ENCODE peak calls at places on chromosomes 3 and 15, in nine cellular contexts. V, W, D, N, C, P, T, O and M are unnamed samples.

GRCh38 chr15:33934396-33934795 is 33.9 kb upstream of the CHRM5 start:
- DNase-seq in V (no peak), W (no peak), D (no peak), N (no peak), C (no peak), P (no peak), T (no peak), O (no peak), M (no peak)

GRCh38 chr3:185253645-185254410 is at the start of gene EHHADH:
- DNase-seq in V (peak; percentile 94), W (peak; percentile 23), D (no peak), N (peak; percentile 61), C (peak; percentile 82), P (peak; percentile 93), T (peak; percentile 84), O (peak; percentile 85), M (peak; percentile 87)

GRCh38 chr3:30256474-30256873 is 349.9 kb upstream of the TGFBR2 start:
- DNase-seq in V (no peak), W (no peak), D (no peak), N (no peak), C (no peak), P (no peak), T (no peak), O (no peak), M (no peak)

GRCh38 chr3:30073622-30074021 is 532.8 kb upstream of the TGFBR2 start:
- DNase-seq in V (no peak), W (peak; percentile 4), D (no peak), N (no peak), C (no peak), P (no peak), T (no peak), O (peak; percentile 54), M (no peak)

GRCh38 chr3:27479816-27480543 is 4.2 kb downstream of the SLC4A7 start:
- DNase-seq in V (no peak), W (no peak), D (no peak), N (no peak), C (no peak), P (peak; percentile 26), T (no peak), O (no peak), M (no peak)

GRCh38 chr3:732326-732928 is 360.4 kb upstream of the CNTN6 start:
- DNase-seq in V (no peak), W (no peak), D (no peak), N (no peak), C (no peak), P (no peak), T (no peak), O (no peak), M (no peak)

GRCh38 chr3:195849322-195850074 is 37.8 kb upstream of the MUC4 start:
- DNase-seq in V (peak; percentile 94), W (no peak), D (no peak), N (no peak), C (no peak), P (no peak), T (no peak), O (no peak), M (no peak)

GRCh38 chr3:138332472-138333073 is 2.9 kb upstream of the NME9 start:
- DNase-seq in V (no peak), W (peak; percentile 39), D (no peak), N (peak; percentile 42), C (peak; percentile 32), P (peak; percentile 26), T (no peak), O (no peak), M (no peak)

GRCh38 chr15:90610220-90610619 is 80.5 kb downstream of the CRTC3 start:
- DNase-seq in V (no peak), W (no peak), D (no peak), N (no peak), C (no peak), P (no peak), T (no peak), O (no peak), M (no peak)

GRCh38 chr3:51962854-51963530 is 4.3 kb downstream of the PCBP4 start:
- DNase-seq in V (no peak), W (no peak), D (no peak), N (no peak), C (no peak), P (no peak), T (no peak), O (no peak), M (no peak)

GRCh38 chr3:94928921-94929320 is 866.1 kb downstream of the NSUN3 start:
- DNase-seq in V (no peak), W (no peak), D (no peak), N (no peak), C (peak; percentile 44), P (no peak), T (no peak), O (no peak), M (no peak)

GRCh38 chr3:33833408-33834116 is 35.1 kb downstream of the PDCD6IP start:
- DNase-seq in V (no peak), W (no peak), D (no peak), N (no peak), C (no peak), P (no peak), T (no peak), O (no peak), M (no peak)

GRCh38 chr3:127458698-127459097 is 131.8 kb downstream of the TPRA1 start:
- DNase-seq in V (peak; percentile 54), W (no peak), D (no peak), N (peak; percentile 92), C (peak; percentile 41), P (no peak), T (no peak), O (no peak), M (no peak)

GRCh38 chr3:63470745-63471144 is 181.7 kb upstream of the SNTN start:
- DNase-seq in V (no peak), W (no peak), D (peak; percentile 12), N (no peak), C (no peak), P (no peak), T (no peak), O (no peak), M (no peak)
- H3K27ac ChIP-seq in V (no peak overlapping the region), W (no peak overlapping the region), D (no peak overlapping the region), N (no peak overlapping the region), C (no peak overlapping the region), P (no peak overlapping the region), T (no peak overlapping the region), O (no peak overlapping the region), M (no peak overlapping the region)

GRCh38 chr3:57586778-57587177 is 10.4 kb downstream of the ARF4 start:
- DNase-seq in V (no peak), W (no peak), D (no peak), N (no peak), C (no peak), P (no peak), T (no peak), O (no peak), M (no peak)

GRCh38 chr3:57583544-57583943 is 13.6 kb downstream of the ARF4 start:
- DNase-seq in V (no peak), W (no peak), D (no peak), N (no peak), C (no peak), P (no peak), T (no peak), O (no peak), M (no peak)

GRCh38 chr3:57587946-57588345 is 9.2 kb downstream of the ARF4 start:
- DNase-seq in V (no peak), W (no peak), D (no peak), N (no peak), C (peak; percentile 27), P (no peak), T (no peak), O (no peak), M (no peak)

GRCh38 chr3:57577786-57578185 is 19.4 kb downstream of the ARF4 start:
- DNase-seq in V (no peak), W (no peak), D (no peak), N (no peak), C (no peak), P (no peak), T (no peak), O (no peak), M (no peak)

GRCh38 chr3:57582470-57583168 is 14.5 kb downstream of the ARF4 start:
- DNase-seq in V (no peak), W (peak; percentile 24), D (no peak), N (no peak), C (no peak), P (no peak), T (no peak), O (no peak), M (no peak)
- TF ChIP-seq CTCF in V (no peak), W (peak; percentile 60), D (no peak), N (no peak), C (no peak), P (no peak), T (peak; percentile 20), O (no peak), M (no peak)

GRCh38 chr15:39594764-39595620 is 14.1 kb downstream of the THBS1 start:
- DNase-seq in V (no peak), W (no peak), D (no peak), N (no peak), C (no peak), P (no peak), T (no peak), O (no peak), M (no peak)

GRCh38 chr15:39597336-39597735 is 16.5 kb downstream of the THBS1 start:
- DNase-seq in V (no peak), W (no peak), D (no peak), N (no peak), C (no peak), P (no peak), T (no peak), O (no peak), M (no peak)

GRCh38 chr15:39596358-39597051 is 15.6 kb downstream of the THBS1 start:
- DNase-seq in V (no peak), W (no peak), D (no peak), N (no peak), C (no peak), P (no peak), T (no peak), O (no peak), M (no peak)

GRCh38 chr15:39594056-39594763 is 13.3 kb downstream of the THBS1 start:
- DNase-seq in V (no peak), W (no peak), D (no peak), N (no peak), C (no peak), P (no peak), T (no peak), O (peak; percentile 47), M (no peak)

DNA sequence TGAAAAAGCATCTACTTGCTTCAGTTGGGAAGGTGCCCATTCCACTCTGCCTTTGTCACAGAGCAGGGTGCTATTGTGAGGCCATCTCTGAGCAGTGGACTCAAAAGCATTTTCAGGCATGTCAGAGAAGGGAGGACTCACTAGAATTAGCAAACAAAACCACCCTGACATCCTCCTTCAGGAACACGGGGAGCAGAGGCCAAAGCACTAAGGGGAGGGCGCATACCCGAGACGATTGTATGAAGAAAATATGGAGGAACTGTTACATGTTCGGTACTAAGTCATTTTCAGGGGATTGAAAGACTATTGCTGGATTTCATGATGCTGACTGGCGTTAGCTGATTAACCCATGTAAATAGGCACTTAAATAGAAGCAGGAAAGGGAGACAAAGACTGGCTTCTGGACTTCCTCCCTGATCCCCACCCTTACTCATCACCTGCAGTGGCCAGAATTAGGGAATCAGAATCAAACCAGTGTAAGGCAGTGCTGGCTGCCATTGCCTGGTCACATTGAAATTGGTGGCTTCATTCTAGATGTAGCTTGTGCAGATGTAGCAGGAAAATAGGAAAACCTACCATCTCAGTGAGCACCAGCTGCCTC is 14.8 kb downstream of the THBS1 start:
- DNase-seq in V (no peak), W (no peak), D (no peak), N (no peak), C (no peak), P (no peak), T (no peak), O (peak; percentile 26), M (no peak)
- TF ChIP-seq POLR2AphosphoS5 in V (no peak), W (no peak), D (no peak), N (peak; percentile 62), C (no peak), P (peak; percentile 82), T (no peak), O (peak; percentile 65), M (peak; percentile 83)

GRCh38 chr3:176395269-176395668 is 802.0 kb downstream of the TBL1XR1 start:
- DNase-seq in V (no peak), W (no peak), D (no peak), N (no peak), C (no peak), P (no peak), T (no peak), O (no peak), M (no peak)
- H3K27ac ChIP-seq in V (no peak overlapping the region), W (no peak overlapping the region), D (no peak overlapping the region), N (no peak overlapping the region), C (no peak overlapping the region), P (no peak overlapping the region), T (no peak overlapping the region), O (no peak overlapping the region), M (no peak overlapping the region)